ENCODE peak calls at places on chromosomes 7 and 10, in five cellular contexts. U is heart right ventricle; C is CD4-positive, CD25-positive, alpha-beta regulatory T cell; Z is GM23248; A is testis. H is an unnamed sample. For H3K27me3, the result is how much of the 10 kb centered on the place peaks cover.

GRCh38 chr7:47556511-47557180 is 25.3 kb downstream of the TNS3 start:
- DNase-seq in A (no peak), C (no peak), Z (peak), U (no peak), H (peak)

GRCh38 chr7:6453737-6454136 is 6.0 kb upstream of the DAGLB start:
- DNase-seq in A (no peak), C (no peak), Z (peak), U (no peak), H (peak)

GRCh38 chr7:99624487-99624886 is 7.7 kb downstream of the ZSCAN25 start:
- DNase-seq in U (no peak), Z (no peak), C (peak), A (no peak), H (no peak)

GRCh38 chr10:120365872-120366271 is 91.2 kb upstream of the PLPP4 start:
- DNase-seq in A (no peak), U (no peak), C (no peak), Z (peak), H (peak)

GRCh38 chr7:74334026-74334425 is 44.8 kb downstream of the CLIP2 start:
- DNase-seq in C (no peak), A (no peak), U (peak), Z (peak), H (peak)

GRCh38 chr7:71650653-71651337 is 518.9 kb downstream of the GALNT17 start:
- DNase-seq in Z (no peak), U (no peak), A (no peak), C (no peak), H (no peak)

GRCh38 chr10:4691776-4692175 is 134.2 kb upstream of the AKR1E2 start:
- DNase-seq in A (no peak), C (no peak), Z (peak), U (no peak), H (peak)

GRCh38 chr7:129072410-129073063 is 17.6 kb upstream of the TNPO3 start:
- DNase-seq in C (no peak), U (no peak), A (no peak), Z (no peak), H (no peak)

GRCh38 chr10:97574374-97575100 is 2.0 kb downstream of the ANKRD2 start:
- DNase-seq in A (peak), Z (peak), U (peak), C (no peak), H (peak)

GRCh38 chr10:1652151-1652550 is 85.2 kb downstream of the ADARB2 start:
- DNase-seq in U (no peak), A (no peak), C (no peak), Z (no peak), H (no peak)

GRCh38 chr10:60497364-60497763 is 107.7 kb upstream of the ANK3 start:
- DNase-seq in U (no peak), A (no peak), C (no peak), Z (no peak), H (no peak)

GRCh38 chr7:51162724-51163329 is 153.8 kb downstream of the COBL start:
- DNase-seq in Z (peak), A (peak), C (peak), U (peak), H (peak)

GRCh38 chr7:14403587-14403986 is 414.1 kb upstream of the ETV1 start:
- DNase-seq in A (no peak), Z (no peak), C (no peak), U (no peak), H (no peak)

GRCh38 chr7:132577206-132578049 is 1.2 kb upstream of the PLXNA4 start:
- DNase-seq in A (peak), U (peak), Z (peak), C (no peak), H (peak)

GRCh38 chr7:26584964-26585650 is 279.3 kb downstream of the SKAP2 start:
- DNase-seq in Z (no peak), A (no peak), U (no peak), C (no peak), H (no peak)

GRCh38 chr7:95430864-95431263 is 4.0 kb downstream of the PON2 start:
- DNase-seq in Z (peak), U (no peak), A (no peak), C (no peak), H (peak)

GRCh38 chr7:40009301-40009700 is 59.2 kb downstream of the CDK13 start:
- DNase-seq in Z (peak), C (no peak), U (no peak), A (no peak), H (no peak)

GRCh38 chr10:88091490-88092061 is 228.2 kb downstream of the PTEN start:
- DNase-seq in C (peak), U (no peak), A (no peak), Z (no peak), H (no peak)
- H3K27ac ChIP-seq in C (peak), U (no peak), A (no peak), Z (no peak), H (no peak)

DNA sequence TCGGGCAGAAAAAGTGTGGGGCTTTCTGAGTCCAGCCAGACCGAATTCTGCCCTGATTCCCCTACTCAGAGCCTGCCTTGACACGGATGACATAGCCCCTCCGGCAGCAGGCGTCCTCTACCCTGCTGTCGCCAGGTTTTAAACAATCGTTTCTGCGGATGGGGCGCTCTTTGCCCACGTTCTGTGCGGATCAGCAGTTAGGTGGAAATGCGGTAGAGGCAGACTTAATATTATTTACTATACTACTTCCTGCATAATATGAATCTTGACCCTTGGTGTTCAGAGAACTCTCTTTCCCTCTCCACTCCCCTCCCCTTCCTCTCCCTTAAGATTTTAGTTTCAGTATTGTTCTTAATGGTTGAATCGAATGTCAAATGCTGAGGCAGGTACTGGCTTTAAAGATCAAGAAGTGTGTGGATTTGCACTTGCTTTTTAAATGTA is 2.4 kb downstream of the GATA3 start:
- DNase-seq in C (peak), U (no peak), Z (no peak), A (no peak), H (no peak)
- H3K27me3 ChIP-seq in C (under half), U (half or more), Z (half or more), A (under half), H (half or more)

GRCh38 chr10:16609195-16609594 is 87.5 kb upstream of the C1QL3 start:
- DNase-seq in A (no peak), Z (no peak), U (no peak), C (no peak), H (no peak)

GRCh38 chr10:16606421-16606820 is 84.7 kb upstream of the C1QL3 start:
- DNase-seq in A (no peak), U (no peak), Z (peak), C (no peak), H (peak)

GRCh38 chr10:16612148-16612742 is 90.6 kb upstream of the C1QL3 start:
- DNase-seq in C (peak), Z (peak), A (no peak), U (no peak), H (peak)

GRCh38 chr10:16606923-16607322 is 85.2 kb upstream of the C1QL3 start:
- DNase-seq in Z (no peak), A (no peak), C (no peak), U (no peak), H (no peak)

DNA sequence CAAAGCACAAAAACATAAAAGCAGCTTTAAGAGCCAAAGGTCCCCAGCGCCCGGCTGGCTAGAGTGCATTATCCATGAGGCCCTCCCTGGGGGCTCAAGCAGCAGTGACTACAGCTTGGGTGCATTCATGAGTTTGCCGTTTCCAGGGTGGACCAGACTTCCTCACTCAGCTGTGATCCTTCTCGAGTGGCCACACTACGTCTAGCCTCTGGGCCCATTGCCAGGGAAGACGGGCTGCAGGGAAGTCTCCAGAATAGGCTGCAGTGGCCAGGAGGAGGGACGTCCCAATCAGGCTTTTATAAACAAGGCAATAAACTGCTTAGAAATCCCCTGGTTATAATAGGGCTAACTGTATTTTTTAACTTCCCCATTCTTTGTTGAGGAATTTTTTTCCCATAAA is 89.4 kb upstream of the C1QL3 start:
- DNase-seq in Z (no peak), U (peak), A (no peak), C (no peak), H (no peak)
- H3K4me3 ChIP-seq in Z (no peak), U (no peak), A (no peak), C (no peak), H (no peak)

GRCh38 chr7:134907639-134908038 is 78.7 kb upstream of the AGBL3 start:
- DNase-seq in A (no peak), U (no peak), C (no peak), Z (peak), H (no peak)
- H3K27ac ChIP-seq in A (peak), U (no peak), C (no peak), Z (peak), H (no peak)

GRCh38 chr10:26216577-26216948 is at the start of gene GAD2:
- DNase-seq in C (no peak), Z (no peak), A (no peak), U (no peak), H (no peak)

GRCh38 chr10:26215923-26216576 is 524 bp upstream of the GAD2 start:
- DNase-seq in A (peak), U (peak), Z (peak), C (no peak), H (no peak)

GRCh38 chr10:26216949-26217395 is 398 bp downstream of the GAD2 start:
- DNase-seq in Z (no peak), U (no peak), A (no peak), C (no peak), H (no peak)

GRCh38 chr10:26215534-26215922 is 1.0 kb upstream of the GAD2 start:
- DNase-seq in C (no peak), Z (no peak), U (no peak), A (no peak), H (no peak)

DNA sequence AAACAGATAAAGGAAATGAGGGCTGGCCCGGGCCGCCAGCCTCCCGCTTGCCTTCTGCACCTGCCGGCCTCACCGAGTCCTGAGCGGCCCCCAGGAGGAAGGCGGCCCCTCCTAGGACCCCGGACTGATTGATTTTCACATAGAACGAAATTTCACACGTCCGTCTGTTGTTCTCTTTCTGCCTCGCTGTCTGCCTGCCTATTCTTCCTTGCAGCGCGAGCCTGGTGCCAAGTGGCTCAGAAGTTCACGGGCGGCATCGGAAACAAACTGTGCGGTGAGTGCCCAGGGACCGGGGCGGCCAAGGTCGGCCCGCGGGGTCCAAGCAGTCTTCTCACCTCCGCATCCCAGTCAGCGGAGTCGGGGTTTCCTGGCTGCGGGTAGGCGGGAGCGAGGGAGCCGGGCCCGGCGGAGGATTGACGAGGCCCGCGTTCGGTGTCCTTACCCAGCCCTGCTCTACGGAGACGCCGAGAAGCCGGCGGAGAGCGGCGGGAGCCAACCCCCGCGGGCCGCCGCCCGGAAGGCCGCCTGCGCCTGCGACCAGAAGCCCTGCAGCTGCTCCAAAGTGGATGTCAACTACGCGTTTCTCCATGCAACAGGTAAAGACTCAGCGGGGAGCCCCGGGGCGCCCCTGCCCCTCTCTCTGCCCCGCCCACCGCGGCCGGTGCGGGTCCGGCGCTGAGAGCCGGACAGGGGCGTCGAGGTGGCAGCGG is 977 bp downstream of the GAD2 start:
- DNase-seq in A (no peak), C (no peak), Z (peak), U (no peak), H (no peak)
- H3K27me3 ChIP-seq in A (under half), C (half or more), Z (half or more), U (half or more), H (half or more)

GRCh38 chr7:105001652-105002184 is 12.3 kb upstream of the KMT2E start:
- DNase-seq in A (no peak), U (no peak), C (no peak), Z (peak), H (no peak)
- H3K4me3 ChIP-seq in A (no peak), U (no peak), C (peak), Z (no peak), H (no peak)